ENCODE peak calls at places on chromosomes 12 and 14, in eight cellular contexts. H is colonic mucosa, Z is frontal cortex, E is WTC11, F is NCI-H1105 treated with DMSO at 0.1 percent for 48 hours, C is GOT3, K is renal cortical epithelial cell, N is T-helper 2 cell. B is an unnamed sample.

GRCh38 chr12:6471992-6472366 is 1.5 kb upstream of the VAMP1 start:
- DNase-seq in H (no peak), Z (no peak), E (no peak), F (no peak), C (no peak), K (peak; percentile 68), N (no peak), B (no peak)

GRCh38 chr12:14892726-14893442 is 7.2 kb upstream of the MGP start:
- DNase-seq in H (no peak), Z (no peak), E (no peak), F (no peak), C (no peak), K (peak; percentile 27), N (no peak), B (no peak)

GRCh38 chr14:44449694-44450093 is 57.4 kb downstream of the FSCB start:
- DNase-seq in H (no peak), Z (no peak), E (no peak), F (no peak), C (no peak), K (no peak), N (no peak), B (no peak)

GRCh38 chr12:119681953-119682352 is 14.0 kb downstream of the PRKAB1 start:
- DNase-seq in H (no peak), Z (no peak), E (no peak), F (no peak), C (no peak), K (peak; percentile 95), N (no peak), B (no peak)

GRCh38 chr12:83865431-83865830 is 1047.2 kb downstream of the SLC6A15 start:
- DNase-seq in H (no peak), Z (no peak), E (no peak), F (no peak), C (no peak), K (peak; percentile 7), N (no peak), B (no peak)

GRCh38 chr12:11814362-11814761 is 164.9 kb downstream of the ETV6 start:
- DNase-seq in H (no peak), Z (no peak), E (no peak), F (no peak), C (no peak), K (peak; percentile 70), N (no peak), B (no peak)

GRCh38 chr12:42588308-42588836 is 1.2 kb downstream of the PRICKLE1 start:
- DNase-seq in H (no peak), Z (no peak), E (no peak), F (no peak), C (no peak), K (no peak), N (no peak), B (no peak)

GRCh38 chr12:83514372-83514771 is 827.7 kb downstream of the TMTC2 start:
- DNase-seq in H (no peak), Z (no peak), E (no peak), F (peak; percentile 17), C (no peak), K (peak; percentile 49), N (no peak), B (no peak)

GRCh38 chr12:94941440-94941862 is 62.0 kb downstream of the NDUFA12 start:
- DNase-seq in H (peak; percentile 29), Z (no peak), E (no peak), F (peak; percentile 52), C (peak; percentile 3), K (peak; percentile 41), N (peak; percentile 12), B (no peak)

GRCh38 chr12:53217049-53217929 is 10.2 kb upstream of the ITGB7 start:
- DNase-seq in H (peak; percentile 88), Z (no peak), E (peak; percentile 82), F (no peak), C (no peak), K (peak; percentile 31), N (no peak), B (peak; percentile 62)

GRCh38 chr12:42564540-42564939 is 25.0 kb downstream of the PRICKLE1 start:
- DNase-seq in H (no peak), Z (no peak), E (no peak), F (no peak), C (no peak), K (no peak), N (no peak), B (no peak)

GRCh38 chr14:31190717-31191263 is 16.8 kb downstream of the HECTD1 start:
- DNase-seq in H (no peak), Z (no peak), E (no peak), F (no peak), C (no peak), K (no peak), N (no peak), B (no peak)

GRCh38 chr12:57891639-57892228 is 45.2 kb upstream of the CTDSP2 start:
- DNase-seq in H (no peak), Z (no peak), E (no peak), F (no peak), C (no peak), K (no peak), N (no peak), B (no peak)

GRCh38 chr12:107372229-107372658 is 278.9 kb upstream of the CRY1 start:
- DNase-seq in H (no peak), Z (no peak), E (no peak), F (no peak), C (no peak), K (peak; percentile 43), N (no peak), B (no peak)